ENCODE peak calls at places on chromosome 10, in nine cellular contexts. E, U, K, N, R, C, A, H and T are unnamed samples. For H3K27me3, the result is how much of the 10 kb centered on the place peaks cover.

GRCh38 chr10:5450605-5451384 is 38.4 kb downstream of the NET1 start:
- DNase-seq in R (no peak), H (no peak), A (no peak), C (no peak), N (no peak), K (no peak), E (no peak), U (no peak), T (no peak)

GRCh38 chr10:6044651-6045599 is 17.2 kb downstream of the IL2RA start:
- DNase-seq in U (no peak), R (no peak), A (no peak), H (no peak), K (no peak), E (peak), N (no peak), C (peak), T (no peak)

GRCh38 chr10:75235375-75236177 is at the start of gene COMTD1:
- DNase-seq in U (peak), R (peak), E (peak), A (peak), H (peak), K (peak), C (peak), N (peak), T (peak)

GRCh38 chr10:72337039-72337629 is 17.6 kb downstream of the DNAJB12 start:
- DNase-seq in A (peak), N (peak), R (peak), K (peak), E (peak), U (peak), C (peak), H (peak), T (peak)

GRCh38 chr10:73926152-73926764 is 15.3 kb downstream of the PLAU start:
- DNase-seq in K (no peak), U (peak), A (no peak), H (no peak), E (no peak), R (no peak), N (no peak), C (no peak), T (no peak)

GRCh38 chr10:103881420-103882284 is 26.3 kb upstream of the SH3PXD2A start:
- DNase-seq in E (peak), R (no peak), K (peak), H (no peak), C (no peak), A (no peak), N (peak), U (no peak), T (no peak)

GRCh38 chr10:13883843-13884444 is 297.2 kb downstream of the PRPF18 start:
- DNase-seq in A (no peak), K (no peak), C (no peak), E (no peak), N (no peak), H (no peak), R (no peak), U (no peak), T (no peak)

GRCh38 chr10:122514045-122514840 is 46.3 kb upstream of the DMBT1 start:
- DNase-seq in U (no peak), N (no peak), K (no peak), E (no peak), H (no peak), R (no peak), C (no peak), A (no peak), T (no peak)

GRCh38 chr10:47287365-47287802 is 12.6 kb upstream of the GDF10 start:
- DNase-seq in K (peak), A (peak), R (no peak), N (no peak), E (peak), U (no peak), H (no peak), C (peak), T (no peak)

GRCh38 chr10:4656576-4657194 is 169.3 kb upstream of the AKR1E2 start:
- DNase-seq in E (peak), U (peak), K (peak), R (peak), H (no peak), N (peak), A (peak), C (peak), T (no peak)

DNA sequence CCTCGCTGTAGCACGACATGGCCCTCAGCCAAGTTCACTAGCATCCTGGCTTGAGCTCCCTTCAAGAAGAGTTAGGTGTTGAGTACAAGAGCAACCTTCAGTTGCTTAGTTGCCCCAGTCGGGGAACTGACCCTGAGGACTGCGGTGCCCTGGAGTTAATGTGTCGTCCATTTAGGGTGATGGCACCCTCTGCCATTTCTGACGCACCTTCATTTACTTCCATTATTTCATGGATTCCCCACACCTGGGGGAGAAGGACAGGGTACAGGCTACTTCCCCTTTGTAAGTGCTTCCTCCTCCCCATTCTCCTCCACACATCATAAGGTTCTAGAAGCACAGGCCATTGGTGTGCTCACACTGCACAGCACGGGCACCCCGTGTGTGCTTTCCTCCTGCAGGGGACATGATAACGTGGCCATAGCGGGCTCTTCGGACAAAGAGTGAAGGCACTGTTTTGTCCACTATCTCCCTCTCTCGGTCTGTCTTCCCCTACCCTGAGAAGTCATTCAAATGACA is 1.8 kb downstream of the ALOX5 start:
- DNase-seq in C (peak), K (no peak), N (no peak), R (no peak), U (no peak), H (peak), E (no peak), A (no peak), T (no peak)
- H3K4me3 ChIP-seq in C (no peak), K (no peak), N (no peak), R (no peak), U (no peak), H (peak), E (no peak), A (no peak), T (no peak)

GRCh38 chr10:43689007-43689491 is 40.4 kb upstream of the ZNF32 start:
- DNase-seq in E (no peak), H (peak), N (no peak), A (no peak), U (no peak), C (no peak), K (no peak), R (no peak), T (no peak)
- H3K27me3 ChIP-seq in E (under half), H (under half), N (under half), A (under half), U (under half), C (under half), K (under half), R (under half), T (under half)

GRCh38 chr10:22323538-22324305 is 2.8 kb downstream of the BMI1 start:
- DNase-seq in C (no peak), H (no peak), A (no peak), E (no peak), U (no peak), R (no peak), N (no peak), K (peak), T (no peak)
- H3K4me3 ChIP-seq in C (peak), H (no peak), A (peak), E (peak), U (no peak), R (no peak), N (peak), K (peak), T (no peak)

GRCh38 chr10:78557433-78557925 is 511.3 kb upstream of the ZMIZ1 start:
- DNase-seq in N (no peak), K (no peak), E (no peak), A (no peak), C (no peak), U (no peak), H (no peak), R (no peak), T (no peak)

GRCh38 chr10:78559514-78560392 is 509.0 kb upstream of the ZMIZ1 start:
- DNase-seq in N (no peak), A (no peak), U (no peak), K (no peak), R (no peak), H (no peak), C (peak), E (no peak), T (no peak)

GRCh38 chr10:78563224-78563764 is 505.5 kb upstream of the ZMIZ1 start:
- DNase-seq in N (no peak), C (no peak), A (peak), U (no peak), E (no peak), K (no peak), H (no peak), R (no peak), T (no peak)

GRCh38 chr10:78556700-78557432 is 511.9 kb upstream of the ZMIZ1 start:
- DNase-seq in E (no peak), K (no peak), C (peak), H (no peak), A (no peak), R (no peak), N (no peak), U (no peak), T (no peak)

GRCh38 chr10:78560393-78560688 is 508.4 kb upstream of the ZMIZ1 start:
- DNase-seq in A (no peak), C (no peak), N (no peak), R (no peak), U (no peak), E (no peak), K (no peak), H (no peak), T (no peak)
- H3K27me3 ChIP-seq in A (under half), C (under half), N (under half), R (under half), U (under half), E (under half), K (half or more), H (under half), T (under half)

DNA sequence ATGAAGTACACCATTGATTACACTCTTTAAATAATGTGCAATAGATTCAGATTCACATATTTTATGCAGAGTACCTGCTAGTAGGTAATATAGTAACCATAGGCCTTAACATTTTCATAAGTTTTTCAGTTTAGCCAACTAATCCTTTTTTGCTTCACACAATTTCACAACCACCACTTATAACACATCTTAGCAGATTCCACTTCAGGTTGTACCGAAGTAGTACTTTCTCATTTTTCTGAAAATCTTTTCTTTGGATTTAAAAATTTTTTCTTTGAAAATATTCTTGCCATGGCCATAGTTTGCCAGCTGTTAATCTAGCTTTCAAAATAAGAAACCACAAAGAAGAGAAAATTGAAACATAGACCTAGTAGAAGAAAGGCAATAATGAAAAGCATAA is 203.1 kb downstream of the MGMT start:
- DNase-seq in H (no peak), R (no peak), A (no peak), K (no peak), E (no peak), C (no peak), U (no peak), N (no peak), T (no peak)
- H3K4me3 ChIP-seq in H (no peak), R (no peak), A (no peak), K (no peak), E (no peak), C (no peak), U (no peak), N (no peak), T (no peak)

GRCh38 chr10:110867807-110868465 is 3.8 kb upstream of the PDCD4 start:
- DNase-seq in K (no peak), E (no peak), U (no peak), R (no peak), C (no peak), A (no peak), H (no peak), N (no peak), T (no peak)
- H3K27me3 ChIP-seq in K (under half), E (under half), U (under half), R (under half), C (under half), A (under half), H (under half), N (under half), T (under half)